ENCODE peak calls at places on chromosomes 7 and 10, in eight cellular contexts. B, I, J, K, T, G, H and V are unnamed samples.

GRCh38 chr7:132764762-132765161 is 188.5 kb upstream of the PLXNA4 start:
- DNase-seq in B (no peak), I (no peak), H (no peak), G (no peak), T (no peak), J (no peak), K (no peak), V (no peak)

GRCh38 chr7:99120503-99120902 is 23.4 kb downstream of the SMURF1 start:
- DNase-seq in T (no peak), J (no peak), G (no peak), K (peak; percentile 60), H (no peak), I (no peak), B (no peak), V (no peak)

GRCh38 chr10:219731-220472 is 84.6 kb downstream of the ZMYND11 start:
- DNase-seq in T (no peak), H (no peak), J (no peak), K (no peak), I (no peak), B (no peak), G (no peak), V (no peak)

GRCh38 chr10:50469778-50470193 is 154.0 kb downstream of the SGMS1 start:
- DNase-seq in I (peak; percentile 1), J (peak; percentile 15), H (no peak), T (no peak), K (no peak), B (no peak), G (no peak), V (no peak)

GRCh38 chr10:70907619-70908425 is 19.5 kb upstream of the PCBD1 start:
- DNase-seq in J (peak; percentile 3), K (no peak), T (no peak), I (no peak), H (no peak), G (no peak), B (peak; percentile 6), V (no peak)

GRCh38 chr10:71205468-71205867 is 6.9 kb upstream of the UNC5B start:
- DNase-seq in I (no peak), T (no peak), B (no peak), H (no peak), G (no peak), J (no peak), K (peak; percentile 15), V (no peak)

GRCh38 chr10:68496072-68496471 is 24.3 kb upstream of the DNA2 start:
- DNase-seq in I (no peak), K (no peak), B (no peak), T (no peak), G (no peak), H (no peak), J (no peak), V (no peak)

GRCh38 chr7:78264105-78264504 is 465.5 kb downstream of the PHTF2 start:
- DNase-seq in B (no peak), T (no peak), I (no peak), K (no peak), H (no peak), J (no peak), G (no peak), V (no peak)

GRCh38 chr10:119362122-119362521 is 154.8 kb downstream of the GRK5 start:
- DNase-seq in I (no peak), T (no peak), G (no peak), B (peak; percentile 46), H (no peak), J (no peak), K (no peak), V (no peak)

GRCh38 chr7:106793015-106793651 is 71.9 kb upstream of the PIK3CG start:
- DNase-seq in B (no peak), G (peak; percentile 24), T (peak; percentile 46), K (peak; percentile 58), J (no peak), I (peak; percentile 17), H (peak; percentile 62), V (no peak)

GRCh38 chr7:106316947-106317346 is 32.2 kb upstream of the NAMPT start:
- DNase-seq in I (no peak), G (no peak), B (no peak), J (no peak), K (no peak), T (no peak), H (no peak), V (no peak)

GRCh38 chr7:111540199-111540815 is 22.0 kb downstream of the IMMP2L start:
- DNase-seq in H (no peak), B (no peak), K (no peak), T (no peak), J (no peak), G (no peak), I (no peak), V (no peak)

GRCh38 chr7:112510032-112510742 is 29.4 kb downstream of the LSMEM1 start:
- DNase-seq in J (no peak), G (peak; percentile 53), B (no peak), H (no peak), T (no peak), I (no peak), K (peak; percentile 62), V (no peak)

GRCh38 chr7:111529507-111530355 is 32.6 kb downstream of the IMMP2L start:
- DNase-seq in T (no peak), I (no peak), J (no peak), G (peak; percentile 2), B (no peak), H (no peak), K (no peak), V (no peak)

GRCh38 chr7:28708033-28708451 is 250.1 kb downstream of the TRIL start:
- DNase-seq in H (peak; percentile 14), J (no peak), T (no peak), G (peak; percentile 70), I (peak; percentile 85), K (no peak), B (no peak), V (no peak)

GRCh38 chr7:124700655-124701054 is 64.9 kb downstream of the GPR37 start:
- DNase-seq in I (no peak), K (peak; percentile 39), G (no peak), H (no peak), B (no peak), J (no peak), T (no peak), V (no peak)

GRCh38 chr7:55086413-55087201 is 67.8 kb downstream of the EGFR start:
- DNase-seq in J (no peak), K (peak; percentile 87), G (peak; percentile 88), T (no peak), I (peak; percentile 49), B (no peak), H (peak; percentile 35), V (peak; percentile 84)

GRCh38 chr7:73966062-73966940 is 61.7 kb upstream of the ELN start:
- DNase-seq in K (no peak), T (no peak), G (no peak), J (no peak), B (no peak), H (no peak), I (no peak), V (no peak)

GRCh38 chr10:8508882-8509281 is 454.4 kb downstream of the GATA3 start:
- DNase-seq in I (no peak), H (no peak), T (no peak), J (no peak), B (no peak), K (no peak), G (no peak), V (no peak)

GRCh38 chr7:84492128-84492527 is 297.5 kb upstream of the SEMA3A start:
- DNase-seq in I (no peak), G (no peak), H (no peak), T (peak; percentile 12), B (no peak), K (no peak), J (no peak), V (no peak)

GRCh38 chr10:69408318-69409175 is 8.2 kb downstream of the TACR2 start:
- DNase-seq in I (peak; percentile 96), T (peak; percentile 98), K (peak; percentile 96), H (peak; percentile 97), J (peak; percentile 97), B (peak; percentile 97), G (peak; percentile 86), V (no peak)

DNA sequence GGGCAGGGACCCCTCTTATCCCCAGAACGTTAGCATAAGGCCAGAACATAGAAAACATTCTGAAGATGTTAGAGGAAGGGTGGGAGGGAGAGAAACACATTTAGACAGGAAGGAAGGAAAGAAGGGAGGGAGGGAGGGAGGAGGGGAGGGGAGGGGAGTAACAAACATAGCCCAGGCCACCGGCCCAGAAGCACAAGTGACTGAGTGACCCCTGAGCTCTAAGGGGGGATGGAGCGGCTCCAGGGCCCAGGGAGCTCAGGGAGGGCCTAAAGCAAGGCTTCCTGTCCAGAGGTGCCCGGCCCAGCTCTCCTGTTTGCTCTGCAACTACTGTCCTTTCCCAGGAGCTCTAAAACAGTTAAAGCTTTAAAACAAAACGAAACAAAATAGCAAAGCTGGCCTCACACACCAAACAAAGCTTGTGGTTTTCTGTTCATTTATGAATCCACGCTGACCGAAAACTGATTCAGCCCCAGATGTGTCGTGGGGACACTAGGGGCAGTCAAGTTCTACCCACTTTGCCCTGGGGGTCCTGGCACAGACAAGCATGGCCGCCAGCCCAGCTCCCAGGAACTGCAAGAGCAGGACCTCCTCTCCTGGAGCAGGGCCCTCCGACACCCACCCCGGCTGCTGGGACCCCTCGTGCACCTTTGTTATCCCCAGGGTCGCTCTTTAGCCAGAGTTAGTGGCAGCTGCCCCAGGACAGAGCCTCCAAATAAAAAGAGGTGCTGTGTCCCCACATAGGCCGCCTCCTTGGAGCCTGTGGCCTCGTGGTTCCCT is 496.2 kb upstream of the FOXK1 start:
- DNase-seq in G (no peak), I (no peak), H (no peak), B (peak; percentile 17), T (no peak), J (no peak), K (no peak), V (no peak)
- TF ChIP-seq CTCF in G (no peak), I (no peak), H (no peak), B (no peak), T (no peak), J (no peak), K (no peak), V (no peak)

DNA sequence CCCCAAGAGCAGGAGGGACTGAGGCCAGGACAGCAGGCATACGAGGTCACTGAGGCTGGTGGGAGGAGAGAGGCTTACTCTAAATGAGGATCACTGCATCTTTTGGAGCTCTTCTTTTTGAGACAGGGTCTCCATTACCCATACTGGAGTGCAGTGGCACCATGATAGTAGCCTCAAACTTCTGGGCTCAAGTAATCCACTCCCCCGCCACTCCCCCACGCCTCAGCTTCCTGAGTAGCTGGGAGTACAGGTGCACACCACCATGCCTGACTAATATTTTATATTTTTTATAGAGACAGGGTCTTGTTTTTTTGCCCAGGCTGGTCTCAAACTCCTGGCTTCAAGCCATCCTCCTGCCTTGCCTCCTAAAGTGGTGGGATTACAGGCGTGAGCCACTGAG is 25.8 kb downstream of the OGDH start:
- DNase-seq in B (no peak), J (no peak), T (no peak), I (no peak), K (no peak), H (no peak), G (no peak), V (no peak)
- H3K4me3 ChIP-seq in B (no peak overlapping the region), J (no peak overlapping the region), T (no peak overlapping the region), I (no peak overlapping the region), K (no peak overlapping the region), H (no peak overlapping the region), G (no peak overlapping the region), V (no peak overlapping the region)

GRCh38 chr7:46493196-46493595 is 572.1 kb upstream of the IGFBP3 start:
- DNase-seq in J (no peak), H (no peak), B (no peak), G (no peak), I (no peak), K (peak; percentile 13), T (no peak), V (no peak)
- TF ChIP-seq CTCF in J (no peak), H (no peak), B (no peak), G (no peak), I (no peak), K (peak; percentile 40), T (no peak), V (no peak)

GRCh38 chr7:100570954-100571828 is 2.5 kb downstream of the SAP25 start:
- DNase-seq in B (no peak), T (peak; percentile 38), G (no peak), I (no peak), H (peak; percentile 80), J (no peak), K (peak; percentile 54), V (no peak)
- H3K4me3 ChIP-seq in B (no peak overlapping the region), T (no peak overlapping the region), G (no peak overlapping the region), I (no peak overlapping the region), H (no peak overlapping the region), J (no peak overlapping the region), K (no peak overlapping the region), V (no peak overlapping the region)